ENCODE peak calls at places on chromosomes 5 and 9, in six cellular contexts. E, O, T, C, M and A are unnamed samples.

GRCh38 chr9:123191660-123192059 is 76.7 kb downstream of the STRBP start:
- DNase-seq in T (no peak), E (no peak), M (no peak), O (no peak), C (no peak), A (no peak)

GRCh38 chr9:127130661-127131538 is 8.5 kb upstream of the ANGPTL2 start:
- DNase-seq in O (no peak), C (no peak), E (peak; percentile 93), M (no peak), T (no peak), A (peak; percentile 77)

GRCh38 chr5:55650391-55650790 is 61.7 kb downstream of the SLC38A9 start:
- DNase-seq in M (no peak), T (no peak), C (no peak), E (no peak), O (no peak), A (no peak)

GRCh38 chr9:68934319-68934644 is 79.6 kb downstream of the PRKACG start:
- DNase-seq in E (no peak), O (no peak), C (no peak), M (no peak), T (no peak), A (no peak)

GRCh38 chr5:77952811-77953210 is 176.7 kb upstream of the TBCA start:
- DNase-seq in M (no peak), O (no peak), T (no peak), E (no peak), C (no peak), A (no peak)

GRCh38 chr9:3894764-3895163 is 369.0 kb upstream of the RFX3 start:
- DNase-seq in E (no peak), O (no peak), M (no peak), T (no peak), C (no peak), A (no peak)

GRCh38 chr9:9498147-9498546 is 1114.7 kb downstream of the PTPRD start:
- DNase-seq in C (no peak), M (no peak), E (no peak), T (no peak), O (no peak), A (no peak)

GRCh38 chr9:21576331-21577189 is 94.4 kb upstream of the IFNE start:
- DNase-seq in C (no peak), E (no peak), O (no peak), M (peak; percentile 36), T (no peak), A (peak; percentile 96)

GRCh38 chr9:42852133-42852532 is 668.7 kb downstream of the SPATA31A6 start:
- DNase-seq in O (peak; percentile 83), C (peak; percentile 27), T (peak; percentile 49), M (peak; percentile 75), E (no peak), A (peak; percentile 2)

GRCh38 chr5:10246761-10247160 is 2.9 kb downstream of the ATPSCKMT start:
- DNase-seq in M (no peak), C (no peak), E (no peak), T (no peak), O (no peak), A (no peak)

GRCh38 chr9:94928696-94929372 is 202.3 kb downstream of the AOPEP start:
- DNase-seq in T (no peak), E (no peak), O (no peak), M (peak; percentile 72), C (no peak), A (no peak)

GRCh38 chr9:95316794-95317118 is 753 bp downstream of the FANCC start:
- DNase-seq in C (peak; percentile 75), O (peak; percentile 83), M (peak; percentile 71), E (peak; percentile 86), T (peak; percentile 76), A (no peak)

GRCh38 chr9:127950513-127951210 is 13.0 kb upstream of the DPM2 start:
- DNase-seq in T (no peak), O (no peak), C (peak; percentile 72), M (peak; percentile 62), E (peak; percentile 82), A (no peak)

GRCh38 chr5:96408276-96408777 is 24.7 kb downstream of the PCSK1 start:
- DNase-seq in T (no peak), M (no peak), O (no peak), C (no peak), E (no peak), A (no peak)

GRCh38 chr5:10611290-10611689 is 47.4 kb downstream of the ANKRD33B start:
- DNase-seq in O (no peak), E (no peak), T (no peak), C (no peak), M (no peak), A (no peak)

GRCh38 chr9:128946945-128947422 is 419 bp downstream of the DOLK start:
- DNase-seq in O (no peak), C (no peak), T (no peak), E (peak; percentile 76), M (peak; percentile 12), A (no peak)

GRCh38 chr9:32737378-32737777 is 46.0 kb upstream of the TMEM215 start:
- DNase-seq in M (no peak), T (no peak), O (no peak), E (no peak), C (no peak), A (no peak)

GRCh38 chr5:32523625-32524024 is 61.7 kb upstream of the SUB1 start:
- DNase-seq in C (no peak), E (no peak), T (no peak), O (no peak), M (peak; percentile 24), A (no peak)
- TF ChIP-seq CTCF in C (no peak), E (no peak), T (no peak), O (peak; percentile 10), M (no peak), A (peak; percentile 20)

DNA sequence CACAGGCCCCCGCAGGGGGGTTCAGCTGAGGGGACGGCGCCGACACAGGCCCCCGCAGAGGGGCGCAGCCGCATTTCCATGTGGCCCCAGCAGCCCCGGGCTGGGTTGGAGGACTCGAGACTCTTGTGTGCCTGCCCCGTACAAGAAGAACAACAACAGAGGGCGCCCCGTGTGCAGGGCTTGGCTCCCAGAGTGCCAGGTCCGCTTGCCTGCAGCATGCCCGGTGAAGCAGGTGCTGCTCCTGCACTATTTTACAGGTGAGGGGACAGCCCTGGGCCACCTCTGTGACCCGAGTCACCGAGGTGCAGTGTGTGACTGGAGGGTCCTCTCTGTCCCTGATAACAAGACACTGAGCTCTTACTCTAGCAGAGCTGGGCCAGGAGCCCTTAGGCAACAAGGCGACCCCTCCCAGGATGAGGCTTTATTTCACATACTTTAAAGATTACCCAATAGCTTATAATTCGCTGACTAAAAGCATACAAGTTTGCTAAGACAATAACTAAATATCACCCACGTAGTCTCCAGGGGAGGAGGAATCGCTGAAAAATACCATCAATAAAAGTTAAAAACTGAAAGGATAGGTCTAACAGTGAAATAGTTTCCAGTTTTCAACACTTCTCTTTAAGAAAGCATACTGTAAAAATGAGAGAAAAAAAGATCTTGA is 41.7 kb upstream of the SLC9A3 start:
- DNase-seq in O (no peak), E (peak; percentile 57), C (no peak), T (no peak), M (no peak), A (no peak)
- TF ChIP-seq CTCF in O (no peak), E (no peak), C (no peak), T (no peak), M (no peak), A (no peak)

DNA sequence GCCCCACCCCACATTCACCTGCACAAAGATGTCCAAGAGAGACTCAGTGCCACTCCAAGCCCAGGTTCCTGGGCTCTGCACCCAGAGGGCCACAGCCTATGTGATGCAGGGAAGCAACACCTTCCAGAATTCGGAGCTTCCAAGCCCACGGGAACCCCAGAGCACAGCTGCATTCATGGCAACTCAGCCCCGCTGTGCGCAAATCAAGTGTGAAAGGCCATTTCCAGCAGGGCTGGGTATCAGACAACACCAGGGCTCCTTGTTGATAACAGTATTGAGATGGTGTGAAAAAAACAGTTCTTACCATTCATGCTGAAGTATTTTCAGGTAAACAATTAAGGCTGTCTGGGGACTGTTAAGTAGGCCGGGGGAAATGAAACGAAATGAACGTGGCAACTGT is 10.1 kb downstream of the ROR2 start:
- DNase-seq in E (no peak), M (no peak), O (no peak), T (no peak), C (no peak), A (no peak)
- TF ChIP-seq CTCF in E (no peak), M (no peak), O (no peak), T (no peak), C (no peak), A (no peak)

DNA sequence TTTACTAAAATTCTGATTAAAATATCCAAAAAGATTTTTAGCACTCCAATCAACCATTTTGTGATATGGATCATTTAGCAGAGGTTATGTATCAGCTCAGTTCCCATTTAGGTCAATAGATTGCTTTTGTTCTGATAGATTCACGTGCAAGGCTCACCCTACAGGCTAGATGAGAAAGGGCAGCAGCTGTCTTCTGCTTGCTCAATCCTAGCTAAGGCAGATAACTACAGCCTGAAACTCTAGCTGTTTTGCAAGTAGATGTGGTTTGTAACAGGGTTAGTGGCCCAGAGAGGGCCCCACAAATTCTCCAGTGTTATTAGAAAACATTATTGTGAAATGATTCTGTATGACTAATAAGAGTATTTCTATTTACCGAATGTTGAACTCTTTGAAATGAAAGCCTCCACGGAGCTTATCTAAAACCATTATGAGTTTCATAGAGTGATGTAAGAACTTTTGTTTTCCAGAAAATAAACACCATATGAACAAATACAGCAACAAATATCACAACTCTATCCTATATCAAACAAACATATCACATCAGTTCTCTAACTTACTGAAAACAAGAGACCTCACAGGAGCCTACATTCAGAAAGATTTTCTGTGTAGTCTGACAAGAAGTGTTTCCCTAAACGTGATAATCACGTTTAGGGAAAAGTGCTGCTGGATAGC is 841.9 kb upstream of the ACO1 start:
- DNase-seq in O (no peak), T (peak; percentile 12), E (peak; percentile 60), M (peak; percentile 16), C (peak; percentile 2), A (peak; percentile 51)
- TF ChIP-seq CTCF in O (no peak), T (peak; percentile 50), E (no peak), M (no peak), C (peak; percentile 60), A (peak; percentile 41)

DNA sequence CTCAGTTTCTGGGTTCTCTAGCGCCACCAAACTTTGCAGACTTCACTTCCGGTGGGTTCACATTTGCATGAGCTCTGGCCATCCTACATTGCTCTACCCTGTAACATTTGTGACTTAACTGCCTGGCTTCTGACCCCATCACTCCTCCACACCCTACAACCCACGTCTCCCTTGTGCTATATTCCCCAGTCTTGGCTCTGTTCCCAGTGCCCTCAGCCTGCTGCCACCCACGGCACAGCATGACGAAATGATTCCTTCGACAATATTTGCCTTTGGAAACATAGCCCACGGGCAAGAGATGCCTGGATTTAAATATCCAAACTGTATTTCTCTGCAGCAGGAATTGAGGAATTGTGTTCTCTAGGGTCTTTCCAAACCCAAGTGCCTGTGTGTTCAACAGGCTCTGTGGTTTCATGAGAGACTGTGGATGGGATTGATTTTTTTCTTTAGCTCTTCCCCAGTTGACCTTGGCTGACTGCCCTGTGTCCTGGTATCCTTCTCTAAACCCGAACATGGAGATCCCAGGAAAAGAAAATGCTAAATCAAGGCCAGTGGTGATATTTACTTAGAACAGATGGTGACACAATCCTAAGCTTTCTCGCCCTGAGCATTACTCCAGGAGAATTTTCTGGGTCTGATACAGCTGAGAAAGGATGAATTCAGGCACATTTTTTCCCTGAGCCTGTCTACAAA is 44.4 kb upstream of the GRIA1 start:
- DNase-seq in T (no peak), C (no peak), O (peak; percentile 62), M (peak; percentile 4), E (no peak), A (no peak)
- TF ChIP-seq CTCF in T (no peak), C (no peak), O (no peak), M (no peak), E (no peak), A (peak; percentile 3)